ENCODE peak calls at places on chromosomes 11 and 22, in five cellular contexts. X is body of pancreas, D is NB4, F is spleen, Z is esophagus squamous epithelium. E is an unnamed sample.

GRCh38 chr11:19813158-19813879 is 100.7 kb downstream of the NAV2 start:
- DNase-seq in D (no peak), X (no peak), F (no peak), Z (no peak), E (no peak)

GRCh38 chr22:50357756-50358155 is 14.6 kb downstream of the PPP6R2 start:
- DNase-seq in X (no peak), D (no peak), F (no peak), Z (no peak), E (no peak)

GRCh38 chr11:128506999-128507591 is 80.3 kb downstream of the ETS1 start:
- DNase-seq in F (no peak), Z (peak), X (peak), D (no peak), E (no peak)

GRCh38 chr11:36945384-36945783 is 347.3 kb upstream of the RAG2 start:
- DNase-seq in D (peak), X (no peak), F (no peak), Z (no peak), E (no peak)

GRCh38 chr11:133115099-133115498 is 417.2 kb downstream of the OPCML start:
- DNase-seq in Z (no peak), F (no peak), X (no peak), D (no peak), E (no peak)

GRCh38 chr11:59197990-59198389 is 14.7 kb downstream of the MPEG1 start:
- DNase-seq in F (no peak), X (peak), D (no peak), Z (no peak), E (no peak)

GRCh38 chr22:26285632-26286031 is 116.4 kb downstream of the SEZ6L start:
- DNase-seq in F (no peak), D (no peak), Z (no peak), X (no peak), E (no peak)

GRCh38 chr22:43060213-43060612 is 29.0 kb downstream of the TTLL1 start:
- DNase-seq in D (peak), F (no peak), X (peak), Z (no peak), E (peak)

GRCh38 chr22:26893034-26893710 is 235.8 kb downstream of the MIAT start:
- DNase-seq in X (no peak), F (no peak), D (no peak), Z (no peak), E (no peak)

GRCh38 chr11:76459299-76459698 is 14.5 kb downstream of the EMSY start:
- DNase-seq in Z (no peak), D (peak), X (no peak), F (no peak), E (no peak)

GRCh38 chr11:35962373-35963138 is 18.7 kb downstream of the LDLRAD3 start:
- DNase-seq in Z (no peak), F (no peak), D (no peak), X (no peak), E (no peak)

GRCh38 chr11:69001301-69002081 is 11.6 kb downstream of the MRGPRF start:
- DNase-seq in Z (no peak), D (no peak), F (peak), X (no peak), E (no peak)

GRCh38 chr11:133265536-133265935 is 266.8 kb downstream of the OPCML start:
- DNase-seq in D (no peak), X (no peak), F (no peak), Z (no peak), E (no peak)

GRCh38 chr11:93487032-93487483 is 56.1 kb downstream of the SMCO4 start:
- DNase-seq in D (peak), F (no peak), X (no peak), Z (no peak), E (no peak)

GRCh38 chr22:30806391-30806861 is 111.8 kb downstream of the OSBP2 start:
- DNase-seq in D (peak), X (no peak), F (no peak), Z (no peak), E (no peak)

GRCh38 chr11:95989216-95989615 is 65.3 kb upstream of the MTMR2 start:
- DNase-seq in D (no peak), Z (no peak), X (no peak), F (no peak), E (no peak)

GRCh38 chr11:128956401-128957203 is 13.9 kb upstream of the TP53AIP1 start:
- DNase-seq in D (peak), F (no peak), Z (no peak), X (peak), E (peak)

GRCh38 chr11:63635762-63636465 is 21.7 kb upstream of the PLAAT3 start:
- DNase-seq in D (peak), F (no peak), Z (no peak), X (peak), E (peak)

GRCh38 chr22:49992921-49993648 is 19.5 kb downstream of the IL17REL start:
- DNase-seq in Z (no peak), F (peak), X (peak), D (peak), E (peak)

GRCh38 chr11:2591805-2592204 is 108.0 kb downstream of the KCNQ1OT1 start:
- DNase-seq in X (peak), Z (no peak), D (no peak), F (no peak), E (no peak)

GRCh38 chr11:77580712-77581337 is 8.9 kb upstream of the AQP11 start:
- DNase-seq in D (peak), Z (no peak), X (no peak), F (no peak), E (peak)

GRCh38 chr22:29096736-29097669 is 24.2 kb downstream of the KREMEN1 start:
- DNase-seq in Z (no peak), F (no peak), X (peak), D (no peak), E (peak)

DNA sequence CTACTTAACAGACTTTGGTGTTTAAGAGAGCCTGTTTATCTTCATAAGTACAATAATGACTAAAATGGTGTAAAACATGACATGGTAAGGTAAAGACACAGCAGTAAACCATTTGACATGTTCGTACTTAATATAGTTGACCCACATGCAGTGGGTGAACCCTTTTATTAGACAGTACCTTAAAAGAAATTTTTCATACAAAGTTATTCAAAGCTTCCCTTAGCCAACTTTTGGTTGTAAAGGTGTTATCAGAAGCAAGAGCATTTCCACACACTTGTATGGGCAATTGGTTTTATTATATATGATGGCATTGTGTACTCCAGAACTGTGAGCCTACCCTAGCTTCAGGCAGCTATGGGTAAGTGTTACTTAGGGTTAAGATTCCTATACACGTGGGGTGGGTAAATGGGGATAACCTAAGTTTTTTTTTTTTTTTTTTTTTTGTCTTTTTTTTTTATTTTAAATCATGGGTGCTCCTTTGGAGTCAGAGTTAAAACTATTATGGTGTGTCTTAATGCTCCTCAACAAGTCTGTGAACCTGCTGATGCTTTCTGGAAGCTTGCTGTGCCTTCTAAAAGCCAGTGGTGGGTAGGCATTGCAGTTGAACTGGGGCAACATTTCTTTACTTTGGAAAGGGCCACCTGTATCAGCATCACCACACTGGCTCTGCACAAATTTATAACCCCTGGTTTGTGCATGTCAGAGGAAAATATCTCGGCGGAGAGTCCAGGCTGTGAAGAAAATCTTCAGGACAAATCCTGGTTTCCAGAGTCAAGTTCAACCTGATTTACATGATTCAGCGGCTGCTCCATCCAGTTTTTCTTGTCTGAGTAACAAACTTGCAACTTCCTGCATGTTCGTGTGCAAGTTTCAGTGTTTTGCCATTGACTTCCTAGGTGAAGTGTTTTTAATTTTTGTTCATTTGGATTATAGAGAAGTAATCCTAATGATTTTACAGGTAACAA is 3.3 kb downstream of the PCF11 start:
- DNase-seq in X (peak), D (peak), F (peak), Z (no peak), E (peak)
- TF ChIP-seq POLR2A in X (no peak), D (no peak), F (no peak), Z (no peak), E (peak)

GRCh38 chr22:46057762-46058420 is 80.9 kb upstream of the WNT7B start:
- DNase-seq in X (peak), F (peak), D (no peak), Z (no peak), E (peak)
- TF ChIP-seq POLR2A in X (peak), F (no peak), D (no peak), Z (no peak), E (peak)

GRCh38 chr11:118084247-118084646 is 2.5 kb downstream of the SMIM35 start:
- DNase-seq in X (no peak), F (no peak), Z (no peak), D (peak), E (no peak)
- TF ChIP-seq POLR2A in X (no peak), F (no peak), Z (no peak), D (no peak), E (no peak)

GRCh38 chr22:24555160-24555495 is 190 bp upstream of the GUCD1 start:
- DNase-seq in F (peak), Z (peak), D (peak), X (peak), E (peak)
- TF ChIP-seq POLR2A in F (no peak), Z (no peak), D (peak), X (no peak), E (no peak)

DNA sequence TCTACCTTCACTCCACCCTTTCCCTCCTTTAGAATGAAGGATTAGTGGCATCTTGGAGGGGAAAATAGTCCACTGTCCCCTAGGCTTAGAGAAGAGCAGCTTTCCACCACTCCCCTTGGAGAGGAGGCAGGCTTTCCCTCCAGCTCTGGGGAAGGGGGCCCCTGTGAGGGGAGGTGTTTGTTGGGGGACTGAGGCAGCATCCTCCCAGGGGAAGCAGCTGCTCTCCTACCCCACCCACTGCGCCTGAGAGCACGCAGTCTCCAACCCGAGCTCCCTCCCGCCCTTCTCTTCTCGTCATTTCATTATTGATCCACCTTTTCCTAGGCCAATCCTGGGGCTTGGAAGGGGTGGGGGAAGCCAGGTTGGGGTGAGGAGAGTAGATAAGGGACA is 1.4 kb downstream of the KMT2A start:
- DNase-seq in F (peak), D (peak), Z (no peak), X (peak), E (peak)
- TF ChIP-seq POLR2A in F (no peak), D (no peak), Z (no peak), X (peak), E (no peak)

DNA sequence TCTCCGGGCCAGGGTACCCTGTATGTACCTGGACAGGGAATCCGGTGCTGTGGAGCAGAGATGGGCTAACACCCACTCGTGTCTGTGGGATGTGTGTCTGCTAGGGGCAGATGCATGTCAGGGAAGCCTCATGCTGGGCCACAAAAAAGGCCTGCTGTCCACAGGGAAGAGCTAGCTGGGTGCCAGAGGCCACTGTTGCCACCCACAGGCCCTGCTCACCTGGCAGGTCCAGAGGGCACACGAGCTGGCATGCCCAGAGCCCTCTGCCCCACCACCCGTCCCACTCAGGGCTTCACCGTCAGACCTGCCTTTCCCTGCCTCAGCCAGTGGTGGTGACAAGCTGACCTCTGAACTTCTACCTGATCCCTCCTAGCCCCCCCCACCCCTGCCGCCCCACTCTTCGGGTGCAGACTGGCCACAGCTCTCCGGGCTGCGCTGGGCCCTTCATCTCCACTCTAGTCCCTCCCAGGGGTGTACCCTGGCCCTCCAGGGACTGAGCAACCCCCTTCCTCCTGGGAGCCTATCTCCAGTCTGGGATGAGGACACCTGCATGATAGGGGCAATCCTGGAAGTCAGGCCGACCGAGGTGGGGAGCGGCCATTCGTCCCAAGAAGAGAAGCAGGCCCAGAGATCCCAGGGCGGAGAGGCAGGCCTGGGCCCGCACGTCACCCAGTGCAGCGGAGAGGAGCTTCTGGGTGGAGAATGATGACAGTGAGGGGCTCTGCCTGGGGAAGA is 1.3 kb downstream of the SLC25A22 start:
- DNase-seq in X (peak), D (no peak), F (peak), Z (no peak), E (no peak)
- TF ChIP-seq POLR2A in X (no peak), D (no peak), F (no peak), Z (no peak), E (no peak)

DNA sequence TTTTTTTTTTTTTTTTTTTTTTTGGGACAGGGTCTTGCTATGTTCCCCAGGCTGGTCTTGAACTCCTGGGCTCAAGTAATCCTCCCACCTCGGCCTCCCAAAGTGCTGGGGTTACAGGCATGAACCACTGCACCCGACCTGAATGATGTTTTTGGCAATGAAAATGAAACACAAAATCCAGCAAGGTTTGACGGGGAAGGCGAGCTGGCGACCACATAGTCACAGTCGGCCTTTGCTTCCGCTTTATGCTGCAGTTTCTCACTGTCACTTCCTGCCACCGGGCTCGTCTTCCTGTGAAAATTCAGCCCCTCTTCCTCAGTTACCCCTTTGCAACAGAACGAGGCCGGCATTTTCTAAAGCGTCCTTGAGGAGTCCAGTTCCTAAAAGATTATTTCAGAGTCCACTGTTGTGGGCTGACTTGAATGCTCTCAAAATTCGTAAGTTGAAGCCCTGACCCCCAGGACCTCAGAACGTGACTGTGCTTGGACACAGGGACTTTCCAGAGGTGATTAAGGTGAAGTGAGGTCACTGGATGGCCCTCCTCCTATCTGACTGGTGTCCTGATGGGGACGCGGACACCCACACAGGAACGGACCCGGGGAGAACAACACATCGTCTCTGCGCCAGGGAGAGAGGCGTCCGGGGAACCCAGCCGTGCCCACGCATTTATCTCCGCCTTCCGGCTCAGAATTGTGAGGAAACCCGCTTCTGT is 2.9 kb upstream of the BID start:
- DNase-seq in D (peak), Z (no peak), X (no peak), F (peak), E (peak)
- TF ChIP-seq POLR2A in D (peak), Z (no peak), X (peak), F (no peak), E (peak)

DNA sequence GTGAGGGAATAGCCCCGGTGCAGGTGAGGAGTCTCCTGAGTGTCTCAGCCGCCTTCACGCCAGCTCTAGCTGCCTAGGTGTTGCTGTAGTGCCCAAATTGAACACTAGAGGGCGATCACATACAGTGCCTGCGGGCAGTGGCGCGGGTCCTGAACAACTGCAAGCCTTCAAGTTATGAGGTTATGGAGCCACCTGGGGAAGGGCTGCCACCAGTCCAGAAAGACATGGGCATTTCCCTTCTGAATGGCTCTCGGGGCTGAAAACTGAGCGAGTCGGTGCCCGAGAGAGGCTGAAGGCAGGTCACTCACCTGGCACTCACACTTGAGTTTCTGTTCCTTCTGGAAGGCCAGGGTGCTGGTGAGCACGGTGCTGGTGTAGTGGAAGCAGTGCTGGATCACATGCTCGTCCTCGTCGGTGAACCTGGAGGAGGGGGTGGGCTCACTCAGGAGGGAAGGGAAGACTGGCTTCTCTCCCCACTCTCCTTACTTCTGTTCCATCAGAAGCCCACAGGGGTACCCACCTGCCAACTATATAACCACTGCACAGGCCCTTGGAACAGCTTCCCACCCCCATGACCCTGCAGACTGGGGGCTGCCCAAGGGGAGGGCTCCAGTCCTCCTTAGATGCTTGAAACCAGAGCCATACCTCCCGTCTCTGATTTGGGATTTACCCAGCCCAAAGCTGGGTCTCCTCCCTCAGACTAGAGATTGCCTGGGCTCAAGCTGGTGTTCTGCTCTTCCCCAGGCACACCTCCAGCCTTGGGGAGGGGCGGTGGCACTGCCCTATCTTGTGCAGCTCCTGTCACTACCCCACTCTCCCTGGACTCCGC is 88.2 kb downstream of the PDE2A start:
- DNase-seq in X (peak), D (peak), F (peak), Z (no peak), E (peak)
- TF ChIP-seq POLR2A in X (no peak), D (no peak), F (no peak), Z (no peak), E (no peak)

DNA sequence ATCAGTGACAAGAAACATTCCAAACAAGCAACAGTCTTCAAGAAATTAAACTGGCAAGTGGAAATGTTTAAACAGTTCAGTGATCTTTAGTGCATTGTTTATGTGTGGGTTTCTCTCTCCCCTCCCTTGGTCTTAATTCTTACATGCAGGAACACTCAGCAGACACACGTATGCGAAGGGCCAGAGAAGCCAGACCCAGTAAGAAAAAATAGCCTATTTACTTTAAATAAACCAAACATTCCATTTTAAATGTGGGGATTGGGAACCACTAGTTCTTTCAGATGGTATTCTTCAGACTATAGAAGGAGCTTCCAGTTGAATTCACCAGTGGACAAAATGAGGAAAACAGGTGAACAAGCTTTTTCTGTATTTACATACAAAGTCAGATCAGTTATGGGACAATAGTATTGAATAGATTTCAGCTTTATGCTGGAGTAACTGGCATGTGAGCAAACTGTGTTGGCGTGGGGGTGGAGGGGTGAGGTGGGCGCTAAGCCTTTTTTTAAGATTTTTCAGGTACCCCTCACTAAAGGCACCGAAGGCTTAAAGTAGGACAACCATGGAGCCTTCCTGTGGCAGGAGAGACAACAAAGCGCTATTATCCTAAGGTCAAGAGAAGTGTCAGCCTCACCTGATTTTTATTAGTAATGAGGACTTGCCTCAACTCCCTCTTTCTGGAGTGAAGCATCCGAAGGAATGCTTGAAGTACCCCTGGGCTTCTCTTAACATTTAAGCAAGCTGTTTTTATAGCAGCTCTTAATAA is 6.0 kb downstream of the MALAT1 start:
- DNase-seq in D (peak), X (no peak), F (no peak), Z (no peak), E (no peak)
- TF ChIP-seq POLR2A in D (peak), X (no peak), F (no peak), Z (no peak), E (peak)

E was measured in erythroblast.